ENCODE peak calls at places on chromosome 15, in nine cellular contexts. One of them, this sample, is unnamed.

GRCh38 chr15:88465633-88466219 is 1.5 kb downstream of the MRPL46 start:
- DNase-seq in neuronal stem cell: no peak
- DNase-seq in CD8-positive, alpha-beta T cell: no peak
- DNase-seq in A549: no peak
- DNase-seq in fibroblast of villous mesenchyme: peak; percentile 54
- DNase-seq in psoas muscle: peak; percentile 53
- DNase-seq in heart left ventricle: no peak
- DNase-seq in effector memory CD4-positive, alpha-beta T cell: no peak
- DNase-seq in PC-3: peak; percentile 73
- DNase-seq in this sample: no peak

GRCh38 chr15:77546050-77546501 is 86.6 kb downstream of the LINGO1 start:
- DNase-seq in neuronal stem cell: no peak
- DNase-seq in CD8-positive, alpha-beta T cell: no peak
- DNase-seq in A549: peak; percentile 46
- DNase-seq in fibroblast of villous mesenchyme: peak; percentile 79
- DNase-seq in psoas muscle: no peak
- DNase-seq in heart left ventricle: no peak
- DNase-seq in effector memory CD4-positive, alpha-beta T cell: no peak
- DNase-seq in PC-3: peak; percentile 79
- DNase-seq in this sample: peak; percentile 45

GRCh38 chr15:31147456-31147855 is 45.9 kb upstream of the TRPM1 start:
- DNase-seq in neuronal stem cell: no peak
- DNase-seq in CD8-positive, alpha-beta T cell: no peak
- DNase-seq in A549: no peak
- DNase-seq in fibroblast of villous mesenchyme: no peak
- DNase-seq in psoas muscle: no peak
- DNase-seq in heart left ventricle: no peak
- DNase-seq in effector memory CD4-positive, alpha-beta T cell: no peak
- DNase-seq in PC-3: no peak
- DNase-seq in this sample: no peak

GRCh38 chr15:63630036-63630751 is 33.0 kb downstream of the FBXL22 start:
- DNase-seq in neuronal stem cell: no peak
- DNase-seq in CD8-positive, alpha-beta T cell: no peak
- DNase-seq in A549: no peak
- DNase-seq in fibroblast of villous mesenchyme: peak; percentile 33
- DNase-seq in psoas muscle: no peak
- DNase-seq in heart left ventricle: no peak
- DNase-seq in effector memory CD4-positive, alpha-beta T cell: no peak
- DNase-seq in PC-3: no peak
- DNase-seq in this sample: no peak

GRCh38 chr15:88932875-88933330 is 19.7 kb upstream of the MFGE8 start:
- DNase-seq in neuronal stem cell: no peak
- DNase-seq in CD8-positive, alpha-beta T cell: no peak
- DNase-seq in A549: no peak
- DNase-seq in fibroblast of villous mesenchyme: peak; percentile 64
- DNase-seq in psoas muscle: no peak
- DNase-seq in heart left ventricle: no peak
- DNase-seq in effector memory CD4-positive, alpha-beta T cell: no peak
- DNase-seq in PC-3: no peak
- DNase-seq in this sample: no peak

GRCh38 chr15:98647774-98648653 is at the start of gene IGF1R:
- DNase-seq in neuronal stem cell: peak; percentile 92
- DNase-seq in CD8-positive, alpha-beta T cell: peak; percentile 75
- DNase-seq in A549: peak; percentile 79
- DNase-seq in fibroblast of villous mesenchyme: peak; percentile 93
- DNase-seq in psoas muscle: peak; percentile 88
- DNase-seq in heart left ventricle: peak; percentile 94
- DNase-seq in effector memory CD4-positive, alpha-beta T cell: peak; percentile 61
- DNase-seq in PC-3: peak; percentile 93
- DNase-seq in this sample: peak; percentile 87

GRCh38 chr15:76139368-76140068 is 79.7 kb downstream of the TMEM266 start:
- DNase-seq in neuronal stem cell: peak; percentile 80
- DNase-seq in CD8-positive, alpha-beta T cell: peak; percentile 53
- DNase-seq in A549: peak; percentile 94
- DNase-seq in fibroblast of villous mesenchyme: peak; percentile 74
- DNase-seq in psoas muscle: peak; percentile 63
- DNase-seq in heart left ventricle: no peak
- DNase-seq in effector memory CD4-positive, alpha-beta T cell: peak; percentile 42
- DNase-seq in PC-3: peak; percentile 86
- DNase-seq in this sample: peak; percentile 90

GRCh38 chr15:61879219-61879618 is 181.0 kb downstream of the VPS13C start:
- DNase-seq in neuronal stem cell: no peak
- DNase-seq in CD8-positive, alpha-beta T cell: no peak
- DNase-seq in A549: no peak
- DNase-seq in fibroblast of villous mesenchyme: no peak
- DNase-seq in psoas muscle: no peak
- DNase-seq in heart left ventricle: no peak
- DNase-seq in effector memory CD4-positive, alpha-beta T cell: no peak
- DNase-seq in PC-3: peak; percentile 95
- DNase-seq in this sample: peak; percentile 16

GRCh38 chr15:25241241-25241801 is 197.5 kb downstream of the UBE3A start:
- DNase-seq in neuronal stem cell: no peak
- DNase-seq in CD8-positive, alpha-beta T cell: no peak
- DNase-seq in A549: no peak
- DNase-seq in fibroblast of villous mesenchyme: no peak
- DNase-seq in psoas muscle: peak; percentile 1
- DNase-seq in heart left ventricle: peak; percentile 45
- DNase-seq in effector memory CD4-positive, alpha-beta T cell: no peak
- DNase-seq in PC-3: no peak
- DNase-seq in this sample: no peak

GRCh38 chr15:76991048-76991447 is 3.9 kb upstream of the PSTPIP1 start:
- DNase-seq in neuronal stem cell: no peak
- DNase-seq in CD8-positive, alpha-beta T cell: no peak
- DNase-seq in A549: no peak
- DNase-seq in fibroblast of villous mesenchyme: no peak
- DNase-seq in psoas muscle: no peak
- DNase-seq in heart left ventricle: peak; percentile 71
- DNase-seq in effector memory CD4-positive, alpha-beta T cell: no peak
- DNase-seq in PC-3: no peak
- DNase-seq in this sample: no peak

GRCh38 chr15:88918738-88919137 is 5.6 kb upstream of the MFGE8 start:
- DNase-seq in neuronal stem cell: no peak
- DNase-seq in CD8-positive, alpha-beta T cell: no peak
- DNase-seq in A549: no peak
- DNase-seq in fibroblast of villous mesenchyme: peak; percentile 100
- DNase-seq in psoas muscle: peak; percentile 83
- DNase-seq in heart left ventricle: no peak
- DNase-seq in effector memory CD4-positive, alpha-beta T cell: no peak
- DNase-seq in PC-3: peak; percentile 92
- DNase-seq in this sample: no peak

GRCh38 chr15:51190424-51191068 is 95.8 kb upstream of the TNFAIP8L3 start:
- DNase-seq in neuronal stem cell: no peak
- DNase-seq in CD8-positive, alpha-beta T cell: no peak
- DNase-seq in A549: no peak
- DNase-seq in fibroblast of villous mesenchyme: no peak
- DNase-seq in psoas muscle: peak; percentile 23
- DNase-seq in heart left ventricle: peak; percentile 73
- DNase-seq in effector memory CD4-positive, alpha-beta T cell: no peak
- DNase-seq in PC-3: no peak
- DNase-seq in this sample: no peak

GRCh38 chr15:71559098-71559497 is 251.3 kb upstream of the NR2E3 start:
- DNase-seq in neuronal stem cell: no peak
- DNase-seq in CD8-positive, alpha-beta T cell: no peak
- DNase-seq in A549: no peak
- DNase-seq in fibroblast of villous mesenchyme: peak; percentile 92
- DNase-seq in psoas muscle: no peak
- DNase-seq in heart left ventricle: no peak
- DNase-seq in effector memory CD4-positive, alpha-beta T cell: no peak
- DNase-seq in PC-3: peak; percentile 63
- DNase-seq in this sample: no peak

GRCh38 chr15:87031545-87032230 is 952.0 kb downstream of the AGBL1 start:
- DNase-seq in neuronal stem cell: no peak
- DNase-seq in CD8-positive, alpha-beta T cell: no peak
- DNase-seq in A549: no peak
- DNase-seq in fibroblast of villous mesenchyme: no peak
- DNase-seq in psoas muscle: no peak
- DNase-seq in heart left ventricle: no peak
- DNase-seq in effector memory CD4-positive, alpha-beta T cell: no peak
- DNase-seq in PC-3: no peak
- DNase-seq in this sample: no peak

GRCh38 chr15:23372284-23372683 is 17.7 kb downstream of the GOLGA8S start:
- DNase-seq in neuronal stem cell: no peak
- DNase-seq in CD8-positive, alpha-beta T cell: no peak
- DNase-seq in A549: no peak
- DNase-seq in fibroblast of villous mesenchyme: peak; percentile 78
- DNase-seq in psoas muscle: no peak
- DNase-seq in heart left ventricle: no peak
- DNase-seq in effector memory CD4-positive, alpha-beta T cell: no peak
- DNase-seq in PC-3: no peak
- DNase-seq in this sample: no peak
- H3K4me3 ChIP-seq in neuronal stem cell: no peak overlapping the region
- H3K4me3 ChIP-seq in CD8-positive, alpha-beta T cell: no peak overlapping the region
- H3K4me3 ChIP-seq in A549: no peak overlapping the region
- H3K4me3 ChIP-seq in fibroblast of villous mesenchyme: no peak overlapping the region
- H3K4me3 ChIP-seq in psoas muscle: no peak overlapping the region
- H3K4me3 ChIP-seq in heart left ventricle: no peak overlapping the region
- H3K4me3 ChIP-seq in effector memory CD4-positive, alpha-beta T cell: no peak overlapping the region
- H3K4me3 ChIP-seq in PC-3: no peak overlapping the region
- H3K4me3 ChIP-seq in this sample: no peak overlapping the region

DNA sequence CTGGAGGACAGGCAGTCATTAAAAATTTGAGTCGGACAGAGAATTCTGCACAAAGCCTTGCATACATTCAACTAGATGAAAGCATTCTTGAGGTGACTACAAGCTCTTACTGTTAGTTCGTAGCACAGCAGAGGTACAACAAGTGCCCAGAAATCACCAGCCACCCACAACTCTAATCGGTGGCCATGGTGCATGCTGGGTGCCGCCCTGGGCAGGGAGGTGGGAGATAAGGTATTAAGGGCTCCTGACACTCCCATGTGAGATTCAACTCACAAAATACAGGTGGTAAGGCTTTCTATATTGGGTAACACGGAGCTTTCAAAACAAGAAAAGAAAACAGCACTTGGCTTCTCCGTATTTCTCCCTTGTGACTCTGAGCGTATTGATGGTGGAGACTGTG is 66.0 kb downstream of the MEIS2 start:
- DNase-seq in neuronal stem cell: no peak
- DNase-seq in CD8-positive, alpha-beta T cell: no peak
- DNase-seq in A549: no peak
- DNase-seq in fibroblast of villous mesenchyme: no peak
- DNase-seq in psoas muscle: no peak
- DNase-seq in heart left ventricle: no peak
- DNase-seq in effector memory CD4-positive, alpha-beta T cell: no peak
- DNase-seq in PC-3: no peak
- DNase-seq in this sample: no peak
- H3K4me3 ChIP-seq in neuronal stem cell: no peak overlapping the region
- H3K4me3 ChIP-seq in CD8-positive, alpha-beta T cell: no peak overlapping the region
- H3K4me3 ChIP-seq in A549: no peak overlapping the region
- H3K4me3 ChIP-seq in fibroblast of villous mesenchyme: no peak overlapping the region
- H3K4me3 ChIP-seq in psoas muscle: no peak overlapping the region
- H3K4me3 ChIP-seq in heart left ventricle: no peak overlapping the region
- H3K4me3 ChIP-seq in effector memory CD4-positive, alpha-beta T cell: no peak overlapping the region
- H3K4me3 ChIP-seq in PC-3: no peak overlapping the region
- H3K4me3 ChIP-seq in this sample: no peak overlapping the region

GRCh38 chr15:40444741-40445140 is 4.0 kb downstream of the BAHD1 start:
- DNase-seq in neuronal stem cell: no peak
- DNase-seq in CD8-positive, alpha-beta T cell: no peak
- DNase-seq in A549: no peak
- DNase-seq in fibroblast of villous mesenchyme: no peak
- DNase-seq in psoas muscle: no peak
- DNase-seq in heart left ventricle: no peak
- DNase-seq in effector memory CD4-positive, alpha-beta T cell: no peak
- DNase-seq in PC-3: no peak
- DNase-seq in this sample: no peak

GRCh38 chr15:40443255-40443654 is 2.5 kb downstream of the BAHD1 start:
- DNase-seq in neuronal stem cell: no peak
- DNase-seq in CD8-positive, alpha-beta T cell: no peak
- DNase-seq in A549: no peak
- DNase-seq in fibroblast of villous mesenchyme: no peak
- DNase-seq in psoas muscle: no peak
- DNase-seq in heart left ventricle: peak; percentile 30
- DNase-seq in effector memory CD4-positive, alpha-beta T cell: no peak
- DNase-seq in PC-3: no peak
- DNase-seq in this sample: no peak

GRCh38 chr15:40446144-40446543 is 5.4 kb downstream of the BAHD1 start:
- DNase-seq in neuronal stem cell: no peak
- DNase-seq in CD8-positive, alpha-beta T cell: no peak
- DNase-seq in A549: no peak
- DNase-seq in fibroblast of villous mesenchyme: no peak
- DNase-seq in psoas muscle: no peak
- DNase-seq in heart left ventricle: no peak
- DNase-seq in effector memory CD4-positive, alpha-beta T cell: no peak
- DNase-seq in PC-3: no peak
- DNase-seq in this sample: no peak

GRCh38 chr15:40443846-40444245 is 3.1 kb downstream of the BAHD1 start:
- DNase-seq in neuronal stem cell: no peak
- DNase-seq in CD8-positive, alpha-beta T cell: no peak
- DNase-seq in A549: no peak
- DNase-seq in fibroblast of villous mesenchyme: no peak
- DNase-seq in psoas muscle: no peak
- DNase-seq in heart left ventricle: no peak
- DNase-seq in effector memory CD4-positive, alpha-beta T cell: no peak
- DNase-seq in PC-3: no peak
- DNase-seq in this sample: no peak

GRCh38 chr15:40445411-40446055 is 4.8 kb downstream of the BAHD1 start:
- DNase-seq in neuronal stem cell: no peak
- DNase-seq in CD8-positive, alpha-beta T cell: no peak
- DNase-seq in A549: no peak
- DNase-seq in fibroblast of villous mesenchyme: peak; percentile 91
- DNase-seq in psoas muscle: no peak
- DNase-seq in heart left ventricle: no peak
- DNase-seq in effector memory CD4-positive, alpha-beta T cell: no peak
- DNase-seq in PC-3: peak; percentile 51
- DNase-seq in this sample: peak; percentile 27
- H3K4me3 ChIP-seq in neuronal stem cell: no peak overlapping the region
- H3K4me3 ChIP-seq in CD8-positive, alpha-beta T cell: no peak overlapping the region
- H3K4me3 ChIP-seq in A549: no peak overlapping the region
- H3K4me3 ChIP-seq in fibroblast of villous mesenchyme: no peak overlapping the region
- H3K4me3 ChIP-seq in psoas muscle: no peak overlapping the region
- H3K4me3 ChIP-seq in heart left ventricle: no peak overlapping the region
- H3K4me3 ChIP-seq in effector memory CD4-positive, alpha-beta T cell: no peak overlapping the region
- H3K4me3 ChIP-seq in PC-3: peak overlapping the region; percentile 0
- H3K4me3 ChIP-seq in this sample: no peak overlapping the region

DNA sequence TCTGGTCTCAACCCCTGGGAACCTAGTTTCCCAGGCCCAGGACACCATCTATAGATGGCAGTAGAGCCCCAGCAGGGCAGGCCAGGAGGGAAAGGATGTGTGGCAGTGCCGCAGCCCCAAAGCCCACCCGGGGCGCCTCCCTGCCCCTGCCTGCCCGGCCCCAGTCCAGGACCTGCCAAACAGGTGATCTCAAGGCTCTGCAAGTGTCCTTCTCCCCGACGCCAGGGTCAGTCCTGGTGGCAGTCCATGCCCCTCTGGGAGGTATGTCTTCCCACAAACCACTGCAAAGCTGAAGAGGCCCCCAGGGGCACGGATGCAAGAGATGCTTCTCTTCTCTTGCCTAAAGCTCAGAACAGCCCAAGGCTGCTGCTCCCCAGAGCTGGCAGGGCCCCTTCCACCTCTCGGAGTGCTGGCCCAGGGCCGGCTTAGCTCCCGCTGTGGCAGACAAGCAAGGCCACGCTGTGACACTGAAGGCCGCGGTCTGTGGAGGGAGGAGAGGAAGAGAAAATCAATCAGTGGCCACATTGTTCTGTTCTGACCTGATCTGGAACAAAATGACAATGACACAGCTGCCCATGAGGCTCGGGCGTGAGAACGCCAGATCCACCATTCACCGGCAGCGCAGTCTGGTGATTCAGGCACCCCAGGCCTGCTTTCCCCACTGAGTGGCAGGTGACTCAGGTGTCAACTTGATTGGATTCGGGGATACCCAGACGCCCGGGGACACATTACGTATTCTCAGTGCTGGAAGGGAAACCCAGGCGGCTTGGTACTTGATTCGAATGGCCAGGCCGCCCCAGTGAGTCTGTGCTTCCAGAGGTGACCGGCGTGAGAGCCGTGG is 34.0 kb downstream of the KLHL25 start:
- DNase-seq in neuronal stem cell: no peak
- DNase-seq in CD8-positive, alpha-beta T cell: no peak
- DNase-seq in A549: peak; percentile 41
- DNase-seq in fibroblast of villous mesenchyme: no peak
- DNase-seq in psoas muscle: no peak
- DNase-seq in heart left ventricle: no peak
- DNase-seq in effector memory CD4-positive, alpha-beta T cell: no peak
- DNase-seq in PC-3: no peak
- DNase-seq in this sample: no peak
- H3K4me3 ChIP-seq in neuronal stem cell: no peak overlapping the region
- H3K4me3 ChIP-seq in CD8-positive, alpha-beta T cell: no peak overlapping the region
- H3K4me3 ChIP-seq in A549: no peak overlapping the region
- H3K4me3 ChIP-seq in fibroblast of villous mesenchyme: no peak overlapping the region
- H3K4me3 ChIP-seq in psoas muscle: no peak overlapping the region
- H3K4me3 ChIP-seq in heart left ventricle: no peak overlapping the region
- H3K4me3 ChIP-seq in effector memory CD4-positive, alpha-beta T cell: no peak overlapping the region
- H3K4me3 ChIP-seq in PC-3: no peak overlapping the region
- H3K4me3 ChIP-seq in this sample: no peak overlapping the region

This sample was measured in mucosa of descending colon.